ENCODE peak calls at places on chromosomes 13 and 19, in six cellular contexts. T is heart right ventricle, N is upper lobe of left lung, Y is substantia nigra, K is IMR-90, R is astrocyte. O is an unnamed sample.

GRCh38 chr13:35854286-35854685 is 276.9 kb downstream of the DCLK1 start:
- DNase-seq in Y (no peak), K (no peak), R (no peak), T (no peak), N (no peak), O (no peak)

GRCh38 chr19:28504727-28505126 is 708.2 kb downstream of the UQCRFS1 start:
- DNase-seq in Y (no peak), K (no peak), R (no peak), N (no peak), T (no peak), O (no peak)

GRCh38 chr13:75129331-75129730 is 352.6 kb downstream of the TBC1D4 start:
- DNase-seq in N (no peak), R (peak), K (no peak), T (no peak), Y (no peak), O (no peak)

GRCh38 chr13:66948910-66949309 is 281.2 kb downstream of the PCDH9 start:
- DNase-seq in K (no peak), N (no peak), T (no peak), R (no peak), Y (no peak), O (no peak)

GRCh38 chr19:15010497-15011255 is 31.0 kb upstream of the SLC1A6 start:
- DNase-seq in K (no peak), N (peak), R (no peak), Y (no peak), T (no peak), O (no peak)

GRCh38 chr13:75704194-75704941 is 68.2 kb downstream of the LMO7 start:
- DNase-seq in T (no peak), N (no peak), K (peak), Y (no peak), R (peak), O (no peak)

GRCh38 chr19:58450836-58451357 is 525 bp upstream of the ZNF324B start:
- DNase-seq in R (no peak), T (no peak), Y (no peak), K (no peak), N (no peak), O (no peak)

GRCh38 chr13:112688560-112689497 is 1.0 kb upstream of the ATP11A start:
- DNase-seq in R (no peak), N (no peak), Y (peak), K (no peak), T (no peak), O (no peak)

GRCh38 chr13:111248822-111249221 is 71.6 kb upstream of the TEX29 start:
- DNase-seq in R (no peak), Y (no peak), K (no peak), T (no peak), N (no peak), O (no peak)

GRCh38 chr19:11268783-11269267 is 6.5 kb upstream of the DOCK6 start:
- DNase-seq in R (peak), K (peak), N (no peak), Y (peak), T (peak), O (no peak)

GRCh38 chr19:3507371-3508120 is 1.4 kb downstream of the FZR1 start:
- DNase-seq in N (peak), Y (no peak), K (no peak), T (no peak), R (no peak), O (no peak)

GRCh38 chr19:335486-336066 is 9.0 kb downstream of the MIER2 start:
- DNase-seq in N (no peak), T (no peak), K (no peak), Y (no peak), R (no peak), O (no peak)

GRCh38 chr13:32731576-32731975 is 145.3 kb downstream of the PDS5B start:
- DNase-seq in R (peak), T (no peak), N (no peak), K (peak), Y (no peak), O (no peak)

GRCh38 chr19:8259142-8259921 is 48.8 kb downstream of the CD320 start:
- DNase-seq in T (peak), Y (no peak), N (no peak), R (no peak), K (no peak), O (peak)

GRCh38 chr13:59088716-59089115 is 1075.0 kb downstream of the DIAPH3 start:
- DNase-seq in Y (no peak), N (no peak), K (peak), R (peak), T (no peak), O (no peak)

GRCh38 chr19:8460516-8461298 is 15.9 kb downstream of the HNRNPM start:
- DNase-seq in K (no peak), N (no peak), Y (no peak), R (no peak), T (no peak), O (no peak)

GRCh38 chr13:74708629-74709028 is 574.4 kb upstream of the KLF12 start:
- DNase-seq in N (no peak), T (no peak), Y (no peak), R (no peak), K (no peak), O (no peak)

GRCh38 chr19:17718988-17719711 is at the start of gene MAP1S:
- DNase-seq in Y (peak), K (peak), N (peak), R (peak), T (peak), O (peak)

GRCh38 chr13:32947886-32948285 is 68.3 kb upstream of the KL start:
- DNase-seq in Y (no peak), K (no peak), T (no peak), R (no peak), N (no peak), O (no peak)

GRCh38 chr19:4264812-4265211 is 14.3 kb upstream of the SHD start:
- DNase-seq in T (no peak), Y (no peak), N (no peak), K (no peak), R (no peak), O (no peak)

GRCh38 chr19:45790942-45791341 is 1.7 kb downstream of the DMWD start:
- DNase-seq in K (no peak), N (no peak), T (peak), R (no peak), Y (peak), O (no peak)

GRCh38 chr13:33490461-33491327 is 205.1 kb upstream of the STARD13 start:
- DNase-seq in K (no peak), N (peak), R (no peak), Y (peak), T (peak), O (no peak)

GRCh38 chr19:31054430-31054829 is 294.8 kb downstream of the TSHZ3 start:
- DNase-seq in N (no peak), R (peak), K (peak), T (peak), Y (no peak), O (no peak)

GRCh38 chr13:22214184-22214583 is 543.3 kb downstream of the FGF9 start:
- DNase-seq in T (no peak), N (no peak), R (no peak), K (no peak), Y (no peak), O (no peak)

GRCh38 chr13:23161176-23161825 is 19.5 kb upstream of the SGCG start:
- DNase-seq in K (no peak), Y (no peak), R (no peak), N (no peak), T (no peak), O (no peak)

GRCh38 chr19:35389192-35389861 is 18.5 kb downstream of the GPR42 start:
- DNase-seq in R (no peak), K (no peak), Y (no peak), N (no peak), T (no peak), O (no peak)

GRCh38 chr19:2540646-2541454 is 64.9 kb downstream of the GADD45B start:
- DNase-seq in K (peak), T (peak), R (peak), N (peak), Y (no peak), O (peak)

GRCh38 chr19:19649580-19649995 is 6.1 kb upstream of the GMIP start:
- DNase-seq in T (no peak), K (no peak), Y (no peak), R (no peak), N (peak), O (no peak)

GRCh38 chr19:29668746-29669609 is 3.7 kb downstream of the PLEKHF1 start:
- DNase-seq in Y (no peak), R (no peak), N (no peak), T (no peak), K (no peak), O (no peak)

GRCh38 chr13:70747305-70747704 is 639.1 kb upstream of the KLHL1 start:
- DNase-seq in T (no peak), K (no peak), R (no peak), Y (no peak), N (no peak), O (no peak)

GRCh38 chr19:5225486-5226345 is 114.9 kb downstream of the PTPRS start:
- DNase-seq in Y (peak), N (no peak), K (no peak), T (no peak), R (no peak), O (peak)

GRCh38 chr19:55147408-55148251 is 1.4 kb downstream of the TNNT1 start:
- DNase-seq in T (no peak), K (no peak), R (no peak), N (no peak), Y (no peak), O (no peak)

GRCh38 chr13:30805132-30805537 is 69.8 kb downstream of the ALOX5AP start:
- DNase-seq in N (no peak), Y (no peak), R (no peak), T (no peak), K (no peak), O (no peak)

GRCh38 chr19:48565090-48565489 is 13.1 kb downstream of the SULT2B1 start:
- DNase-seq in Y (no peak), R (peak), K (peak), N (no peak), T (no peak), O (no peak)

GRCh38 chr19:49889687-49890348 is 6.9 kb downstream of the IL4I1 start:
- DNase-seq in Y (peak), T (peak), K (peak), N (peak), R (peak), O (peak)
- H3K27ac ChIP-seq in Y (no peak), T (no peak), K (no peak), N (no peak), R (no peak), O (no peak)

GRCh38 chr13:106916329-106916728 is 348.4 kb upstream of the ARGLU1 start:
- DNase-seq in K (no peak), Y (no peak), T (no peak), R (no peak), N (no peak), O (no peak)
- H3K27ac ChIP-seq in K (no peak), Y (no peak), T (peak), R (no peak), N (peak), O (no peak)

GRCh38 chr13:21079761-21080730 is 18.7 kb upstream of the LATS2 start:
- DNase-seq in R (peak), K (peak), T (peak), N (no peak), Y (no peak), O (no peak)
- H3K27ac ChIP-seq in R (peak), K (peak), T (peak), N (peak), Y (no peak), O (no peak)

GRCh38 chr19:44109458-44109857 is 3.7 kb upstream of the ZNF225 start:
- DNase-seq in R (no peak), T (no peak), K (no peak), Y (no peak), N (no peak), O (no peak)

GRCh38 chr19:44111910-44112463 is 1.2 kb upstream of the ZNF225 start:
- DNase-seq in Y (no peak), N (no peak), R (peak), T (no peak), K (peak), O (no peak)

GRCh38 chr19:44112802-44113137 is 429 bp upstream of the ZNF225 start:
- DNase-seq in T (no peak), Y (no peak), N (no peak), R (no peak), K (no peak), O (no peak)

GRCh38 chr19:44113784-44114390 is 688 bp downstream of the ZNF225 start:
- DNase-seq in R (no peak), T (peak), K (peak), N (no peak), Y (no peak), O (no peak)

GRCh38 chr19:44113138-44113783 is at the start of gene ZNF225:
- DNase-seq in Y (peak), R (peak), K (peak), N (peak), T (peak), O (peak)
- H3K27ac ChIP-seq in Y (peak), R (peak), K (peak), N (peak), T (peak), O (peak)

GRCh38 chr19:50820086-50820485 is 3.5 kb downstream of the KLK1 start:
- DNase-seq in T (no peak), Y (no peak), R (no peak), N (no peak), K (no peak), O (no peak)

GRCh38 chr19:50818859-50819472 is 4.6 kb downstream of the KLK1 start:
- DNase-seq in K (no peak), R (no peak), Y (no peak), T (no peak), N (no peak), O (peak)

GRCh38 chr19:50819636-50820035 is 4.0 kb downstream of the KLK1 start:
- DNase-seq in T (no peak), Y (no peak), N (no peak), K (no peak), R (no peak), O (peak)

GRCh38 chr19:50820549-50821247 is 2.9 kb downstream of the KLK1 start:
- DNase-seq in K (no peak), R (no peak), T (peak), Y (no peak), N (no peak), O (peak)

GRCh38 chr19:50817941-50818858 is 5.4 kb downstream of the KLK1 start:
- DNase-seq in T (peak), K (no peak), R (no peak), N (peak), Y (no peak), O (peak)
- H3K27ac ChIP-seq in T (no peak), K (no peak), R (no peak), N (no peak), Y (no peak), O (no peak)

DNA sequence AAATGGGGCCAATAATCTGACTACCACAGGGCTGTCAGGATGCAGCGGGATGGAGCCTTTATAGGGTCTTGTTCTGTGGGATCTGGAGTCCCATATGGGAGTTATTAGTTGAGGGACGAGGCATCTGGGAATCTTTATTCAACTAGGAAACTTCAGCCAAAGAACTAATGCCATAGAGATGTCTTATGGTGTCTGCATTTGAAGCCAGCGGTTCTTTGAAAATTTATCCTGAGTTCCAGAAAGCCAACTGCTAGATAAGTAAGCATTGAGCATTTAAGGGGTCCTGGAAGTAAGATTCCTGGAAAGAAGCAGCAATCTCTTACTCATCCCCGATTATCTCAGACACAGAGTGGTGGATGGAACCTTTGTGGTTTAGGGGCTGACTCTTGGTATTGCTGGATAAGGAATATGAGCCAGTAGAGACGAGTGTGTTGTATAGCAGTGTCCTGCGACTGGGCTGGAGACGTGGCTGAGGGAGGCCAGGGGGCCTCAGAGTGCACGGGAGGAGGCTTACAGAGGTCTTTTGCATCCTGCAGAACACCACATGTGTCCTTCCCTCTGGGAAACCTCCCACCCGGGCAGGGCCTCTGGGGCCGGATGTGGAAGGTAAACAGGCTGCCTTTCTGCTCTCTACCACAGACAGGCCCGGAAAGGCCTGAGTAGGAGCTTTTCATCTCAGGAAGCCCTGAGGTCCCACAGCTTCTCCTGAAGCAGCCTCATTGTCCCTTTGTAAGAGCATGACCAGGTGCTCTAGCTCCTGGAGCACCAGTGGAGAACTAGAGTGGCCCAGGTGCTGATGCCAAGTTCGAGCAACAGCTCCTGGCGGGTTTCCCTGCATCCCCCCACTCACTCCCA is 28.8 kb downstream of the ACTN4 start:
- DNase-seq in Y (no peak), N (peak), T (peak), K (peak), R (peak), O (no peak)
- H3K27ac ChIP-seq in Y (peak), N (peak), T (peak), K (peak), R (peak), O (peak)

O was measured in pancreas.